ENCODE peak calls at places on chromosomes 1 and 21, in six cellular contexts. T is WTC11, W is K562, L is HepG2, C is H1, V is GM12878. E is an unnamed sample.

GRCh38 chr1:62188111-62188510 is 6.5 kb upstream of the L1TD1 start:
- DNase-seq in T (no peak), C (no peak), L (no peak), V (no peak), W (no peak), E (no peak)

GRCh38 chr1:68363346-68363745 is 86.4 kb downstream of the RPE65 start:
- DNase-seq in W (no peak), C (no peak), V (no peak), L (no peak), T (no peak), E (no peak)

GRCh38 chr1:32208891-32209309 is at the start of gene DCDC2B:
- DNase-seq in C (no peak), T (no peak), L (peak; percentile 24), W (no peak), V (no peak), E (no peak)

GRCh38 chr1:54136269-54136896 is 16.4 kb downstream of the CDCP2 start:
- DNase-seq in T (no peak), V (no peak), W (no peak), L (no peak), C (no peak), E (no peak)

GRCh38 chr1:181208967-181209366 is 120.5 kb downstream of the IER5 start:
- DNase-seq in L (no peak), C (no peak), W (no peak), T (no peak), V (no peak), E (no peak)

GRCh38 chr21:38596264-38597042 is 98.2 kb upstream of the ERG start:
- DNase-seq in L (peak; percentile 12), T (no peak), V (no peak), W (no peak), C (no peak), E (no peak)

GRCh38 chr1:228867951-228868730 is 132.9 kb downstream of the RHOU start:
- DNase-seq in W (no peak), C (no peak), L (no peak), V (no peak), T (no peak), E (no peak)

GRCh38 chr1:79006564-79006963 is at the start of gene ADGRL4:
- DNase-seq in W (no peak), L (no peak), V (no peak), T (peak; percentile 66), C (peak; percentile 3), E (no peak)

GRCh38 chr21:46409641-46410406 is 48.9 kb upstream of the DIP2A start:
- DNase-seq in L (no peak), V (no peak), W (no peak), T (no peak), C (no peak), E (no peak)

GRCh38 chr21:45136927-45137611 is 62.7 kb downstream of the ADARB1 start:
- DNase-seq in T (peak; percentile 90), C (peak; percentile 36), W (peak; percentile 86), L (peak; percentile 68), V (no peak), E (peak; percentile 57)

GRCh38 chr1:1783320-1783719 is 5.0 kb upstream of the NADK start:
- DNase-seq in T (no peak), V (no peak), W (no peak), C (no peak), L (no peak), E (no peak)

GRCh38 chr1:219227731-219228419 is 54.2 kb downstream of the LYPLAL1 start:
- DNase-seq in L (no peak), C (no peak), W (no peak), V (no peak), T (no peak), E (no peak)

GRCh38 chr1:117695796-117696505 is 90.1 kb downstream of the TENT5C start:
- DNase-seq in L (no peak), T (no peak), C (no peak), W (no peak), V (no peak), E (no peak)

GRCh38 chr1:195765099-195765498 is 843.1 kb downstream of the KCNT2 start:
- DNase-seq in L (no peak), T (no peak), W (no peak), C (no peak), V (no peak), E (no peak)

GRCh38 chr1:97540346-97540888 is 380.4 kb downstream of the DPYD start:
- DNase-seq in C (no peak), V (no peak), L (no peak), W (no peak), T (no peak), E (no peak)

GRCh38 chr1:17233675-17234074 is 15.2 kb upstream of the PADI3 start:
- DNase-seq in T (no peak), W (no peak), C (no peak), V (no peak), L (no peak), E (peak; percentile 92)

GRCh38 chr1:12622506-12622905 is 4.5 kb upstream of the DHRS3 start:
- DNase-seq in L (no peak), W (no peak), T (no peak), V (no peak), C (no peak), E (no peak)

GRCh38 chr1:167862432-167863076 is 51.4 kb downstream of the ADCY10 start:
- DNase-seq in T (no peak), L (no peak), V (no peak), C (no peak), W (no peak), E (no peak)

GRCh38 chr1:221025391-221026355 is 146.4 kb downstream of the HLX start:
- DNase-seq in T (no peak), C (no peak), V (no peak), W (no peak), L (no peak), E (no peak)

GRCh38 chr1:10813801-10814200 is 17.4 kb upstream of the CASZ1 start:
- DNase-seq in V (no peak), L (no peak), T (no peak), C (no peak), W (no peak), E (no peak)

GRCh38 chr1:63936276-63936675 is 162.5 kb downstream of the ROR1 start:
- DNase-seq in C (no peak), W (no peak), L (no peak), V (no peak), T (no peak), E (no peak)

GRCh38 chr1:152067929-152068328 is 20.9 kb downstream of the TCHHL1 start:
- DNase-seq in C (no peak), L (no peak), T (no peak), W (no peak), V (no peak), E (no peak)

GRCh38 chr21:44867999-44868700 is 5.3 kb downstream of the PTTG1IP start:
- DNase-seq in W (no peak), C (no peak), L (no peak), V (no peak), T (no peak), E (no peak)

GRCh38 chr1:159827549-159827948 is 876 bp downstream of the SLAMF8 start:
- DNase-seq in V (no peak), W (no peak), T (no peak), L (no peak), C (no peak), E (no peak)

GRCh38 chr1:151459331-151460046 is at the start of gene POGZ:
- DNase-seq in T (peak; percentile 93), C (peak; percentile 75), W (peak; percentile 91), L (peak; percentile 83), V (peak; percentile 72), E (peak; percentile 94)

GRCh38 chr1:187264995-187265602 is 436.4 kb downstream of the PLA2G4A start:
- DNase-seq in W (no peak), C (no peak), T (peak; percentile 32), V (no peak), L (peak; percentile 28), E (peak; percentile 50)

GRCh38 chr1:178645157-178645825 is 79.8 kb upstream of the RALGPS2 start:
- DNase-seq in C (no peak), L (no peak), T (no peak), W (no peak), V (no peak), E (no peak)

DNA sequence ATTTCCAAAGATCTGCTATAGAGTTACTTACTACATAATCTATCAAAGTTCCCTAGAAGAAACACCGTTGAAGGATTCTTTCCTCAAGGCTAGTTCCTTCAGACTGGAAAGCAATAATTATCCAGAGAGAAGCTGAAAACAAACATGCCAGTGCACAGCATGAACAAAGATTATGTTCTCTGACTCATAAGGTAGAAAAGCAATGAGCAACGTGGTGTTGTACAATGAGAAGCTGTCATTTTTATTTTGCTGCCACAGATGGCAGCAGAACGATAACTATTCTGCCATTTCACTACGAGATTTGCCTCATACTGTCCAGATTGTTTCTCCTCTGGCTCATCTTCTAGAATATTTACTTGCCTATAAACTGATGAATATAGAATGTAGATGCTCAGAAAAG is 10.7 kb downstream of the EXTL2 start:
- DNase-seq in V (no peak), L (peak; percentile 28), C (no peak), W (peak; percentile 8), T (no peak), E (no peak)
- TF ChIP-seq CTCF in V (no peak), L (no peak), C (no peak), W (peak; percentile 34), T (no peak), E (no peak)

GRCh38 chr21:41932191-41932575 is 21.6 kb downstream of the C2CD2 start:
- DNase-seq in T (no peak), C (no peak), L (no peak), W (peak; percentile 43), V (no peak), E (peak; percentile 84)
- TF ChIP-seq SP1 in T (no peak), C (no peak), L (no peak), W (no peak), V (no peak), E (peak; percentile 57)

DNA sequence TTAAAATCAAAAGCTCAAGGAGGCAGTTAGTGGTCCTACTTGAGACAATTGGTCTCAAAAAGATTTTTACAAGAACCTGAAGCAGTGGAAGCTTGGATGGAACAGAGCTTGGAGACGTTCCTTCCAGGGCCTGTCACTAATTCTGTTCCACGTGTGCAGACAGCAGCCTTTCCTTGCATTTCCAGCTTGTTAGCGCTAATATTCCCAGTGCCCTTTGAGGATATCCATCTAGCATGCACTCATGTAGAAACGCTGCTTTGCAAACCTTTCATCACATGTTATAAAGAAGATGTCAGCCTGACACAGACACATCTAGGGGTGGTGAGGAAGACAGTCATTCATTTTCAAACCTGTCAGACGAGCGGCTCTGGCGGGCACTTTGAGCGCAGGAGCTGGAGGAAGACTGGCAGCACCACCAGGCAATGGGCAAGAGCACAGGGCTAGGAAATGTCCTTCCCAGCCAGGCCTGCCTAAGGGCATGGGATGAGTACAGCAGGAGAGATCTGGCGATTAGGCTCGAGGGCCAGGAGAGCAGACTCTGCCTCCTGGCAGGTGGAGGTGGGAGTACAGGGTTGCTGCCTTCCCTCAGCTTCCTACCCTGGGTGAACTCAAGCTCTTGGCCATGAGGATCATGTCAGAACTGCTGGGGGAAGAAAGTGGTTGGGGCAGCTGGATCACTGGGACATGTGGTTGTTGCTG is 55.5 kb downstream of the CASQ2 start:
- DNase-seq in V (no peak), C (no peak), L (no peak), T (no peak), W (no peak), E (no peak)
- TF ChIP-seq CTCF in V (no peak), C (peak; percentile 23), L (no peak), T (no peak), W (no peak), E (no peak)

DNA sequence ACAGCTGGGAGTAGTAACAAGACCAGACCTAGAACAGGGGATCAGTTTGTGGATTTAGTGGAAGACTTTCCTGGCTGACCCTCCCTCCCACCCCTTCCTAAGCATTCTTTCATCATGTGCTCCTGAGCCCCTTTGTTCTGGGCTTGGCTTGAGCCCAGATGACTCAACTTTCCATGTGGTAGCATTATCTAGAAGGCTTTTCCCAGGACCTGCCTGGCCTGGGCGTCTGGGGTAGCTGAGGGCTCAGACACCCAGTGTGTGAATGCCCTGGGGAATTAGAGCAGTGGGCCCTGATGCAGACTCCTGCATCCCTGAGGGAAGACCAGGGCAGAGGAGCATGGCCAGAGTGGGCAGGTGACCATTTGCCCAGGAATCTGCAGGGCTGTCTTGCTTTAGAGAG is 44.1 kb upstream of the TSPAN2 start:
- DNase-seq in T (no peak), V (no peak), W (no peak), L (no peak), C (no peak), E (no peak)
- TF ChIP-seq SP1 in T (no peak), V (no peak), W (no peak), L (no peak), C (no peak), E (no peak)

E was measured in HCT116.